ENCODE peak calls at places on chromosomes 3 and 15, in seven cellular contexts. One of them, this sample, is unnamed.

GRCh38 chr3:69204315-69204957 is 82.0 kb upstream of the LMOD3 start:
- DNase-seq in AG09309: no peak
- DNase-seq in hepatocyte: peak; percentile 45
- DNase-seq in HepG2: peak; percentile 19
- DNase-seq in bronchial epithelial cell: peak; percentile 94
- DNase-seq in pancreas: no peak
- DNase-seq in fibroblast of the aortic adventitia: no peak
- DNase-seq in this sample: no peak

GRCh38 chr3:18111702-18112311 is 313.3 kb downstream of the SATB1 start:
- DNase-seq in AG09309: no peak
- DNase-seq in hepatocyte: no peak
- DNase-seq in HepG2: peak; percentile 5
- DNase-seq in bronchial epithelial cell: no peak
- DNase-seq in pancreas: no peak
- DNase-seq in fibroblast of the aortic adventitia: peak; percentile 18
- DNase-seq in this sample: peak; percentile 25

GRCh38 chr3:148707596-148708386 is 10.1 kb downstream of the AGTR1 start:
- DNase-seq in AG09309: no peak
- DNase-seq in hepatocyte: no peak
- DNase-seq in HepG2: no peak
- DNase-seq in bronchial epithelial cell: no peak
- DNase-seq in pancreas: no peak
- DNase-seq in fibroblast of the aortic adventitia: no peak
- DNase-seq in this sample: no peak

GRCh38 chr15:90873998-90874605 is 5.7 kb downstream of the FURIN start:
- DNase-seq in AG09309: no peak
- DNase-seq in hepatocyte: peak; percentile 85
- DNase-seq in HepG2: peak; percentile 97
- DNase-seq in bronchial epithelial cell: peak; percentile 22
- DNase-seq in pancreas: peak; percentile 92
- DNase-seq in fibroblast of the aortic adventitia: no peak
- DNase-seq in this sample: no peak

GRCh38 chr3:30657914-30658313 is 51.5 kb downstream of the TGFBR2 start:
- DNase-seq in AG09309: no peak
- DNase-seq in hepatocyte: no peak
- DNase-seq in HepG2: no peak
- DNase-seq in bronchial epithelial cell: no peak
- DNase-seq in pancreas: no peak
- DNase-seq in fibroblast of the aortic adventitia: peak; percentile 47
- DNase-seq in this sample: peak; percentile 39

GRCh38 chr3:146469206-146470017 is at the start of gene PLSCR2:
- DNase-seq in AG09309: no peak
- DNase-seq in hepatocyte: peak; percentile 74
- DNase-seq in HepG2: no peak
- DNase-seq in bronchial epithelial cell: peak; percentile 8
- DNase-seq in pancreas: peak; percentile 88
- DNase-seq in fibroblast of the aortic adventitia: no peak
- DNase-seq in this sample: no peak

GRCh38 chr3:144312702-144313101 is 341.1 kb downstream of the DIPK2A start:
- DNase-seq in AG09309: no peak
- DNase-seq in hepatocyte: no peak
- DNase-seq in HepG2: no peak
- DNase-seq in bronchial epithelial cell: no peak
- DNase-seq in pancreas: no peak
- DNase-seq in fibroblast of the aortic adventitia: no peak
- DNase-seq in this sample: no peak

GRCh38 chr15:79349526-79349925 is 38.6 kb downstream of the TMED3 start:
- DNase-seq in AG09309: no peak
- DNase-seq in hepatocyte: no peak
- DNase-seq in HepG2: no peak
- DNase-seq in bronchial epithelial cell: no peak
- DNase-seq in pancreas: no peak
- DNase-seq in fibroblast of the aortic adventitia: no peak
- DNase-seq in this sample: peak; percentile 25

GRCh38 chr3:128317101-128317697 is 149.5 kb downstream of the DNAJB8 start:
- DNase-seq in AG09309: no peak
- DNase-seq in hepatocyte: no peak
- DNase-seq in HepG2: no peak
- DNase-seq in bronchial epithelial cell: no peak
- DNase-seq in pancreas: no peak
- DNase-seq in fibroblast of the aortic adventitia: no peak
- DNase-seq in this sample: no peak

GRCh38 chr3:62379206-62379834 is 6.0 kb upstream of the FEZF2 start:
- DNase-seq in AG09309: no peak
- DNase-seq in hepatocyte: no peak
- DNase-seq in HepG2: no peak
- DNase-seq in bronchial epithelial cell: no peak
- DNase-seq in pancreas: no peak
- DNase-seq in fibroblast of the aortic adventitia: no peak
- DNase-seq in this sample: no peak

GRCh38 chr3:174089592-174089991 is 692.0 kb downstream of the NLGN1 start:
- DNase-seq in AG09309: no peak
- DNase-seq in hepatocyte: no peak
- DNase-seq in HepG2: no peak
- DNase-seq in bronchial epithelial cell: no peak
- DNase-seq in pancreas: no peak
- DNase-seq in fibroblast of the aortic adventitia: no peak
- DNase-seq in this sample: no peak

GRCh38 chr3:44926921-44927320 is 49.1 kb downstream of the ZDHHC3 start:
- DNase-seq in AG09309: no peak
- DNase-seq in hepatocyte: no peak
- DNase-seq in HepG2: no peak
- DNase-seq in bronchial epithelial cell: no peak
- DNase-seq in pancreas: no peak
- DNase-seq in fibroblast of the aortic adventitia: no peak
- DNase-seq in this sample: no peak

GRCh38 chr3:59326246-59327024 is 276.6 kb upstream of the CFAP20DC start:
- DNase-seq in AG09309: no peak
- DNase-seq in hepatocyte: no peak
- DNase-seq in HepG2: peak; percentile 2
- DNase-seq in bronchial epithelial cell: peak; percentile 81
- DNase-seq in pancreas: no peak
- DNase-seq in fibroblast of the aortic adventitia: no peak
- DNase-seq in this sample: peak; percentile 21

GRCh38 chr3:60277376-60277800 is 973.9 kb downstream of the FHIT start:
- DNase-seq in AG09309: no peak
- DNase-seq in hepatocyte: no peak
- DNase-seq in HepG2: no peak
- DNase-seq in bronchial epithelial cell: no peak
- DNase-seq in pancreas: no peak
- DNase-seq in fibroblast of the aortic adventitia: no peak
- DNase-seq in this sample: no peak

GRCh38 chr3:104846270-104846669 is 520.4 kb upstream of the ALCAM start:
- DNase-seq in AG09309: no peak
- DNase-seq in hepatocyte: no peak
- DNase-seq in HepG2: no peak
- DNase-seq in bronchial epithelial cell: no peak
- DNase-seq in pancreas: no peak
- DNase-seq in fibroblast of the aortic adventitia: peak; percentile 53
- DNase-seq in this sample: peak; percentile 37

GRCh38 chr3:50355829-50356552 is 3.3 kb downstream of the TMEM115 start:
- DNase-seq in AG09309: no peak
- DNase-seq in hepatocyte: no peak
- DNase-seq in HepG2: no peak
- DNase-seq in bronchial epithelial cell: no peak
- DNase-seq in pancreas: no peak
- DNase-seq in fibroblast of the aortic adventitia: no peak
- DNase-seq in this sample: no peak
- H3K4me3 ChIP-seq in AG09309: peak overlapping the region; percentile 64
- H3K4me3 ChIP-seq in hepatocyte: no peak overlapping the region
- H3K4me3 ChIP-seq in HepG2: peak overlapping the region; percentile 29
- H3K4me3 ChIP-seq in bronchial epithelial cell: no peak overlapping the region
- H3K4me3 ChIP-seq in pancreas: no peak overlapping the region
- H3K4me3 ChIP-seq in fibroblast of the aortic adventitia: peak overlapping the region; percentile 96
- H3K4me3 ChIP-seq in this sample: peak overlapping the region; percentile 97

GRCh38 chr3:170178631-170179030 is 2.9 kb downstream of the PHC3 start:
- DNase-seq in AG09309: no peak
- DNase-seq in hepatocyte: no peak
- DNase-seq in HepG2: no peak
- DNase-seq in bronchial epithelial cell: no peak
- DNase-seq in pancreas: no peak
- DNase-seq in fibroblast of the aortic adventitia: no peak
- DNase-seq in this sample: no peak

GRCh38 chr3:170180107-170180951 is 1.2 kb downstream of the PHC3 start:
- DNase-seq in AG09309: no peak
- DNase-seq in hepatocyte: peak; percentile 19
- DNase-seq in HepG2: no peak
- DNase-seq in bronchial epithelial cell: peak; percentile 45
- DNase-seq in pancreas: no peak
- DNase-seq in fibroblast of the aortic adventitia: peak; percentile 36
- DNase-seq in this sample: no peak

GRCh38 chr3:170179444-170179843 is 2.1 kb downstream of the PHC3 start:
- DNase-seq in AG09309: no peak
- DNase-seq in hepatocyte: no peak
- DNase-seq in HepG2: no peak
- DNase-seq in bronchial epithelial cell: no peak
- DNase-seq in pancreas: no peak
- DNase-seq in fibroblast of the aortic adventitia: no peak
- DNase-seq in this sample: no peak

DNA sequence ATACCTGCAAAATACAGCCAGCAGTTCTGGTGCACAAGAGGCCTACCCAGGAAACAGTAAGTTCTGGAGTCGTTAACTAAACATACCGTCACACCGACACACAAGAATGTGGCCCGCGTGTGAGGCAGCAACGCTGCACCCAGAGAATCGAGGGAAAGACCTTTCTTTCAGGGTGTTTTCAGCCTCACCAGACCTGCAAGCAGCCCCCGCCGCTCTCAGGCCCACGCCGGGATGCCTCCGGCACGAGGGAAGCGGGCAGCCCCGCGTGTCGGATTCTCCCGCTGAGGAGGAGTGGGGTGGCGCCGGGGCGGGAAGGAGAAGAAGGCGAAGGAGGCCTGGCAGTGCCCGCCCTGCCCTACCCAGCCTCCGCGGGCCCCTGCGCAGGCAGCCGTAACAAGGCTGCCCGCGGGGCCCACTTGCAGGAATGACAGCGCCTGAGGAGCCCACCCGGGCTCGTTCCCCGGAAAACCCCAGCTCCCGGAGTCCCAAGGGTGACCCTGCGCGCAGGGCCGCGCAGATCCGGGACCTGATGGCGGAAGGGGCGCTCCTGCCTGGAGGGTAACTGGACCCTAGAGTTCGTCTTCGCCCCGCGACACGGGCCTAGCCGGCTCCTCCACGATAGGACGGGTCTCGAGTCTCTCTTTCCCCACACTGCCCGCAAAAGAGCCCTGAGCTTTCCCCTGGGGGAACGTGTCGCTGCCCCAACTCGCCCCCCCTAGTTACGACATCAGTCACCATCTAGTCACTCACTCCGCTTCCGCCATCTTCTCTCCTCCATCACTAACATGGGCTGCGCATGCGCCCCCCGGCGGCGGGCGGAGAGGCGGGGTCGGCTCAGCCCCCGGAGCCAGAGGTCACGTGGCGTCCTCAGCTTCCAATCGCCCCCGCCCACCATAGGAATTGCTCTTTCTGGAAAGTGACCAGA is at the start of gene PHC3:
- DNase-seq in AG09309: peak; percentile 39
- DNase-seq in hepatocyte: peak; percentile 96
- DNase-seq in HepG2: peak; percentile 87
- DNase-seq in bronchial epithelial cell: peak; percentile 83
- DNase-seq in pancreas: peak; percentile 92
- DNase-seq in fibroblast of the aortic adventitia: peak; percentile 88
- DNase-seq in this sample: peak; percentile 90
- TF ChIP-seq CTCF in AG09309: no peak
- TF ChIP-seq CTCF in hepatocyte: peak; percentile 5
- TF ChIP-seq CTCF in HepG2: peak; percentile 60
- TF ChIP-seq CTCF in bronchial epithelial cell: no peak
- TF ChIP-seq CTCF in pancreas: no peak
- TF ChIP-seq CTCF in fibroblast of the aortic adventitia: no peak
- TF ChIP-seq CTCF in this sample: no peak

GRCh38 chr15:43905755-43906154 is 79.0 kb downstream of the WDR76 start:
- DNase-seq in AG09309: no peak
- DNase-seq in hepatocyte: no peak
- DNase-seq in HepG2: no peak
- DNase-seq in bronchial epithelial cell: peak; percentile 54
- DNase-seq in pancreas: no peak
- DNase-seq in fibroblast of the aortic adventitia: no peak
- DNase-seq in this sample: no peak
- H3K4me3 ChIP-seq in AG09309: no peak overlapping the region
- H3K4me3 ChIP-seq in hepatocyte: no peak overlapping the region
- H3K4me3 ChIP-seq in HepG2: no peak overlapping the region
- H3K4me3 ChIP-seq in bronchial epithelial cell: no peak overlapping the region
- H3K4me3 ChIP-seq in pancreas: no peak overlapping the region
- H3K4me3 ChIP-seq in fibroblast of the aortic adventitia: no peak overlapping the region
- H3K4me3 ChIP-seq in this sample: no peak overlapping the region

GRCh38 chr3:161266731-161267150 is 45.6 kb downstream of the NMD3 start:
- DNase-seq in AG09309: peak; percentile 53
- DNase-seq in hepatocyte: no peak
- DNase-seq in HepG2: peak; percentile 43
- DNase-seq in bronchial epithelial cell: peak; percentile 91
- DNase-seq in pancreas: no peak
- DNase-seq in fibroblast of the aortic adventitia: peak; percentile 59
- DNase-seq in this sample: peak; percentile 81

GRCh38 chr3:161267646-161268045 is 46.5 kb downstream of the NMD3 start:
- DNase-seq in AG09309: no peak
- DNase-seq in hepatocyte: no peak
- DNase-seq in HepG2: no peak
- DNase-seq in bronchial epithelial cell: no peak
- DNase-seq in pancreas: no peak
- DNase-seq in fibroblast of the aortic adventitia: no peak
- DNase-seq in this sample: no peak

GRCh38 chr3:161264771-161265343 is 43.7 kb downstream of the NMD3 start:
- DNase-seq in AG09309: no peak
- DNase-seq in hepatocyte: no peak
- DNase-seq in HepG2: peak; percentile 77
- DNase-seq in bronchial epithelial cell: no peak
- DNase-seq in pancreas: no peak
- DNase-seq in fibroblast of the aortic adventitia: peak; percentile 22
- DNase-seq in this sample: peak; percentile 89

GRCh38 chr3:161268601-161269000 is 47.5 kb downstream of the NMD3 start:
- DNase-seq in AG09309: no peak
- DNase-seq in hepatocyte: no peak
- DNase-seq in HepG2: no peak
- DNase-seq in bronchial epithelial cell: peak; percentile 35
- DNase-seq in pancreas: no peak
- DNase-seq in fibroblast of the aortic adventitia: no peak
- DNase-seq in this sample: no peak

GRCh38 chr3:161265916-161266571 is 44.9 kb downstream of the NMD3 start:
- DNase-seq in AG09309: no peak
- DNase-seq in hepatocyte: no peak
- DNase-seq in HepG2: no peak
- DNase-seq in bronchial epithelial cell: peak; percentile 75
- DNase-seq in pancreas: no peak
- DNase-seq in fibroblast of the aortic adventitia: no peak
- DNase-seq in this sample: no peak
- TF ChIP-seq CTCF in AG09309: no peak
- TF ChIP-seq CTCF in hepatocyte: no peak
- TF ChIP-seq CTCF in HepG2: no peak
- TF ChIP-seq CTCF in bronchial epithelial cell: no peak
- TF ChIP-seq CTCF in pancreas: no peak
- TF ChIP-seq CTCF in fibroblast of the aortic adventitia: no peak
- TF ChIP-seq CTCF in this sample: no peak